ENCODE peak calls at places on chromosomes 5 and 9, in seven cellular contexts. T is mesendoderm, M is H1, K is IMR-90, L is H9, J is mesenchymal stem cell, W is trophoblast cell. E is an unnamed sample.

GRCh38 chr5:59798862-59799667 is 94.5 kb downstream of the PDE4D start:
- DNase-seq in T (no peak), M (no peak), K (no peak), L (no peak), J (peak; percentile 62), W (no peak), E (no peak)

GRCh38 chr5:113574417-113574816 is 60.9 kb downstream of the YTHDC2 start:
- DNase-seq in T (no peak), M (no peak), K (peak; percentile 96), L (no peak), J (peak; percentile 73), W (no peak), E (no peak)

GRCh38 chr5:172370648-172371248 is 83.6 kb downstream of the SH3PXD2B start:
- DNase-seq in T (peak; percentile 67), M (peak; percentile 76), K (peak; percentile 71), L (no peak), J (peak; percentile 56), W (peak; percentile 75), E (no peak)

GRCh38 chr5:123035320-123035949 is 1.1 kb downstream of the PPIC start:
- DNase-seq in T (peak; percentile 83), M (peak; percentile 66), K (peak; percentile 27), L (peak; percentile 83), J (peak; percentile 53), W (peak; percentile 61), E (peak; percentile 11)

GRCh38 chr5:15797116-15797515 is 297.1 kb downstream of the FBXL7 start:
- DNase-seq in T (no peak), M (no peak), K (no peak), L (no peak), J (no peak), W (no peak), E (no peak)

GRCh38 chr5:148290271-148291195 is 21.7 kb upstream of the SPINK7 start:
- DNase-seq in T (peak; percentile 54), M (no peak), K (peak; percentile 19), L (peak; percentile 53), J (peak; percentile 50), W (no peak), E (no peak)

GRCh38 chr5:150517272-150518152 is 9.6 kb downstream of the NDST1 start:
- DNase-seq in T (peak; percentile 47), M (no peak), K (peak; percentile 98), L (no peak), J (peak; percentile 85), W (no peak), E (no peak)

GRCh38 chr5:30605693-30606268 is 587.7 kb upstream of the CDH6 start:
- DNase-seq in T (no peak), M (no peak), K (no peak), L (no peak), J (no peak), W (no peak), E (no peak)

GRCh38 chr5:89396262-89396975 is 513.4 kb upstream of the MEF2C start:
- DNase-seq in T (peak; percentile 22), M (no peak), K (peak; percentile 9), L (no peak), J (peak; percentile 80), W (no peak), E (no peak)

GRCh38 chr9:18705763-18706372 is 231.9 kb downstream of the ADAMTSL1 start:
- DNase-seq in T (no peak), M (no peak), K (no peak), L (no peak), J (no peak), W (no peak), E (no peak)

GRCh38 chr5:111532873-111533272 is 20.5 kb upstream of the STARD4 start:
- DNase-seq in T (no peak), M (no peak), K (no peak), L (no peak), J (no peak), W (no peak), E (no peak)

GRCh38 chr9:98551511-98552286 is 157.0 kb downstream of the GABBR2 start:
- DNase-seq in T (peak; percentile 67), M (no peak), K (peak; percentile 97), L (no peak), J (peak; percentile 20), W (peak; percentile 63), E (no peak)

GRCh38 chr5:145908206-145908945 is 28.0 kb upstream of the SH3RF2 start:
- DNase-seq in T (peak; percentile 58), M (no peak), K (no peak), L (no peak), J (no peak), W (no peak), E (no peak)

GRCh38 chr9:108134501-108135128 is 645.0 kb upstream of the KLF4 start:
- DNase-seq in T (no peak), M (no peak), K (no peak), L (no peak), J (no peak), W (no peak), E (no peak)

GRCh38 chr5:53879708-53880356 is 319.4 kb downstream of the NDUFS4 start:
- DNase-seq in T (no peak), M (no peak), K (no peak), L (no peak), J (no peak), W (no peak), E (no peak)

GRCh38 chr9:33464045-33464636 is 9.6 kb downstream of the NOL6 start:
- DNase-seq in T (no peak), M (no peak), K (no peak), L (no peak), J (no peak), W (no peak), E (no peak)

GRCh38 chr9:20732118-20732517 is 48.1 kb downstream of the FOCAD start:
- DNase-seq in T (peak; percentile 59), M (no peak), K (peak; percentile 51), L (no peak), J (peak; percentile 89), W (no peak), E (no peak)

GRCh38 chr9:20726144-20726543 is 42.1 kb downstream of the FOCAD start:
- DNase-seq in T (no peak), M (no peak), K (no peak), L (no peak), J (no peak), W (no peak), E (no peak)

GRCh38 chr9:20729545-20729944 is 45.5 kb downstream of the FOCAD start:
- DNase-seq in T (no peak), M (no peak), K (peak; percentile 24), L (no peak), J (no peak), W (no peak), E (no peak)

GRCh38 chr9:20725675-20726074 is 41.6 kb downstream of the FOCAD start:
- DNase-seq in T (no peak), M (no peak), K (no peak), L (no peak), J (no peak), W (no peak), E (no peak)

DNA sequence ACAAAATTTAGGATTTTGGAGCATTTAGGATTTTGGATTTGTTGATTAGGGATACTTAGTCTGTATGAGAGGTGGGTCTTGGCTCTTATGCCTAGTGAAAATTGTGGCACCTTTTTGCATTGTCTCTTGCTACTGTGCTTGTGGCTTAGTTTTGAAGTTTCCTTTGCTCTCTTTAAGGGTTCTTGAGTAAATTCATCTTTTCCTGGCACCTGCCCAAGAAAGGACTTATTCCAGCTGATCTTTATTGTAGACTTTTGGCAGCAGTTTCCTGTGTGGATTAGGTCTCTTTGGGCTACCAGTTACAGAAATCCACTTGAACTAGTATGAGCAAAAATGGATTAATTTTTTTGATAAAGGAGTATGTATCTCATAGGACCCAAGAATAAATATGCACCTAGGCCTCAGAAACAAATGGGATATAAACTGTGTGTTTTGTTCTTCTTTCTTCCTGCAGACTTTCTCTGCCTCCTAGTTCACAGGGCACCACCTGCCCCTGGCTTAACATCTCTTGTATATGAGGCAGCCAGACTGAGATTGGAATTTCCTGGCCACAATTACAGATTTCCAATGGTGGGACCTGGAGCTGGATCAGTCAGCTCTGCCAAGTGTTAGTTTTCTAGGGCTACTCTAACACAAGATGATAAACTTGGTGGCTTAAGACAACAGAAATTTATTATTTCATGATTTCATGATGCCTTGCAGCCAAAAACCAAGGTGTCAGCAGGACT is 44.6 kb downstream of the FOCAD start:
- DNase-seq in T (no peak), M (no peak), K (peak; percentile 35), L (no peak), J (peak; percentile 20), W (no peak), E (no peak)
- H2BK5ac ChIP-seq in T (no peak overlapping the region), M (no peak overlapping the region), K (no peak overlapping the region), L (no peak overlapping the region), J (no peak overlapping the region), W (no peak overlapping the region), E (no peak overlapping the region)

GRCh38 chr9:21804336-21804735 is 1.9 kb downstream of the MTAP start:
- DNase-seq in T (no peak), M (no peak), K (no peak), L (no peak), J (no peak), W (no peak), E (no peak)

GRCh38 chr9:21803674-21804048 is 1.2 kb downstream of the MTAP start:
- DNase-seq in T (peak; percentile 9), M (no peak), K (no peak), L (no peak), J (peak; percentile 28), W (no peak), E (no peak)

GRCh38 chr9:21806644-21807043 is 4.2 kb downstream of the MTAP start:
- DNase-seq in T (no peak), M (no peak), K (no peak), L (no peak), J (no peak), W (no peak), E (no peak)

GRCh38 chr9:21802418-21803000 is at the start of gene MTAP:
- DNase-seq in T (peak; percentile 98), M (peak; percentile 87), K (peak; percentile 93), L (peak; percentile 95), J (peak; percentile 94), W (peak; percentile 76), E (peak; percentile 81)

GRCh38 chr9:21804791-21805190 is 2.4 kb downstream of the MTAP start:
- DNase-seq in T (no peak), M (no peak), K (no peak), L (no peak), J (no peak), W (no peak), E (no peak)
- H2BK5ac ChIP-seq in T (no peak overlapping the region), M (no peak overlapping the region), K (no peak overlapping the region), L (no peak overlapping the region), J (no peak overlapping the region), W (no peak overlapping the region), E (no peak overlapping the region)

GRCh38 chr5:104128348-104128747 is 565.8 kb upstream of the NUDT12 start:
- DNase-seq in T (no peak), M (no peak), K (no peak), L (no peak), J (no peak), W (no peak), E (no peak)

GRCh38 chr5:104130320-104130719 is 567.7 kb upstream of the NUDT12 start:
- DNase-seq in T (no peak), M (no peak), K (peak; percentile 11), L (no peak), J (no peak), W (no peak), E (no peak)

GRCh38 chr5:104126980-104127379 is 564.4 kb upstream of the NUDT12 start:
- DNase-seq in T (no peak), M (no peak), K (no peak), L (no peak), J (no peak), W (no peak), E (no peak)
- H2BK5ac ChIP-seq in T (no peak overlapping the region), M (no peak overlapping the region), K (no peak overlapping the region), L (no peak overlapping the region), J (no peak overlapping the region), W (no peak overlapping the region), E (no peak overlapping the region)

GRCh38 chr5:108119123-108119522 is 262.8 kb downstream of the FBXL17 start:
- DNase-seq in T (no peak), M (no peak), K (no peak), L (no peak), J (no peak), W (no peak), E (no peak)
- H2BK5ac ChIP-seq in T (no peak overlapping the region), M (no peak overlapping the region), K (no peak overlapping the region), L (no peak overlapping the region), J (no peak overlapping the region), W (no peak overlapping the region), E (no peak overlapping the region)

E was measured in neuronal stem cell.